ENCODE peak calls at places on chromosomes 11 and 22, in five cellular contexts. D is Kasumi-1; G is CD8-positive, alpha-beta memory T cell; V is CD4-positive, CD25-positive, alpha-beta regulatory T cell; L is Calu3. S is an unnamed sample.

GRCh38 chr11:574632-575323 is 1.5 kb upstream of the PHRF1 start:
- DNase-seq in D (no peak), G (no peak), V (no peak), L (no peak), S (no peak)

GRCh38 chr11:134471341-134472187 is 59.5 kb upstream of the B3GAT1 start:
- DNase-seq in D (no peak), G (no peak), V (no peak), L (no peak), S (peak)

GRCh38 chr11:44634401-44635281 is 69.2 kb downstream of the CD82 start:
- DNase-seq in D (no peak), G (no peak), V (no peak), L (peak), S (peak)

GRCh38 chr11:117045196-117045595 is 53.0 kb downstream of the SIK3 start:
- DNase-seq in D (no peak), G (no peak), V (no peak), L (no peak), S (no peak)

GRCh38 chr11:9799901-9800300 is 136.0 kb downstream of the SWAP70 start:
- DNase-seq in D (no peak), G (no peak), V (no peak), L (no peak), S (no peak)

GRCh38 chr11:94959179-94959578 is 14.2 kb downstream of the CWC15 start:
- DNase-seq in D (no peak), G (no peak), V (no peak), L (no peak), S (no peak)

GRCh38 chr22:29079218-29079901 is 6.5 kb downstream of the KREMEN1 start:
- DNase-seq in D (no peak), G (no peak), V (no peak), L (no peak), S (no peak)

GRCh38 chr11:41201156-41201555 is 258.3 kb downstream of the LRRC4C start:
- DNase-seq in D (peak), G (no peak), V (no peak), L (peak), S (peak)

GRCh38 chr22:41532908-41533825 is 11.1 kb downstream of the POLR3H start:
- DNase-seq in D (peak), G (peak), V (peak), L (peak), S (no peak)

GRCh38 chr22:21989049-21989448 is 6.5 kb upstream of the TOP3B start:
- DNase-seq in D (no peak), G (no peak), V (no peak), L (no peak), S (no peak)

GRCh38 chr11:1008001-1008400 is 28.5 kb downstream of the MUC6 start:
- DNase-seq in D (no peak), G (no peak), V (no peak), L (no peak), S (no peak)

GRCh38 chr11:134854391-134854991 is 442.4 kb upstream of the B3GAT1 start:
- DNase-seq in D (no peak), G (no peak), V (no peak), L (no peak), S (no peak)

GRCh38 chr11:102276302-102277182 is 40.7 kb upstream of the BIRC3 start:
- DNase-seq in D (no peak), G (no peak), V (no peak), L (no peak), S (no peak)